ENCODE peak calls at places on chromosomes 12 and 14, in seven cellular contexts. B is mucosa of descending colon; W is CD8-positive, alpha-beta memory T cell; U is Karpas-422; Q is SK-N-SH; F is NT2/D1; Y is Panc1. L is an unnamed sample.

GRCh38 chr12:74984631-74985030 is 225.0 kb downstream of the KCNC2 start:
- DNase-seq in Q (no peak), U (no peak), B (peak; percentile 20), F (no peak), Y (no peak), W (no peak), L (no peak)

GRCh38 chr12:2268478-2269286 is 215.9 kb downstream of the CACNA1C start:
- DNase-seq in Q (no peak), U (no peak), W (no peak), B (no peak), F (no peak), Y (no peak), L (no peak)

GRCh38 chr12:109609256-109609821 is 35.7 kb downstream of the MVK start:
- DNase-seq in W (no peak), U (no peak), F (no peak), Y (no peak), B (no peak), Q (no peak), L (no peak)

GRCh38 chr12:79058342-79058741 is 193.8 kb downstream of the SYT1 start:
- DNase-seq in B (no peak), Y (no peak), W (no peak), F (no peak), U (no peak), Q (no peak), L (no peak)

GRCh38 chr12:82880442-82880901 is 193.8 kb downstream of the TMTC2 start:
- DNase-seq in F (no peak), B (no peak), Q (peak; percentile 18), Y (no peak), U (no peak), W (no peak), L (no peak)

GRCh38 chr12:31914927-31915326 is 44.3 kb upstream of the RESF1 start:
- DNase-seq in B (no peak), U (no peak), W (no peak), Y (no peak), F (no peak), Q (no peak), L (no peak)

GRCh38 chr14:100446572-100446971 is 123.4 kb downstream of the SLC25A47 start:
- DNase-seq in W (no peak), Q (no peak), F (no peak), U (no peak), Y (no peak), B (no peak), L (no peak)

GRCh38 chr12:109715310-109716091 is 1.9 kb downstream of the FAM222A start:
- DNase-seq in W (no peak), B (peak; percentile 65), F (no peak), Q (peak; percentile 87), U (peak; percentile 55), Y (no peak), L (no peak)

GRCh38 chr14:76917759-76918175 is 91.6 kb downstream of the LRRC74A start:
- DNase-seq in Q (no peak), U (no peak), Y (no peak), F (no peak), W (no peak), B (no peak), L (no peak)

GRCh38 chr12:116002890-116003536 is 274.5 kb downstream of the MED13L start:
- DNase-seq in F (no peak), B (no peak), Y (no peak), U (no peak), Q (no peak), W (no peak), L (no peak)

GRCh38 chr12:131142891-131143637 is 189.4 kb downstream of the ADGRD1 start:
- DNase-seq in Q (peak; percentile 66), W (no peak), F (no peak), B (no peak), U (no peak), Y (no peak), L (no peak)

GRCh38 chr14:53519137-53519536 is 366.0 kb upstream of the DDHD1 start:
- DNase-seq in Y (no peak), F (no peak), Q (no peak), B (no peak), U (no peak), W (no peak), L (no peak)

DNA sequence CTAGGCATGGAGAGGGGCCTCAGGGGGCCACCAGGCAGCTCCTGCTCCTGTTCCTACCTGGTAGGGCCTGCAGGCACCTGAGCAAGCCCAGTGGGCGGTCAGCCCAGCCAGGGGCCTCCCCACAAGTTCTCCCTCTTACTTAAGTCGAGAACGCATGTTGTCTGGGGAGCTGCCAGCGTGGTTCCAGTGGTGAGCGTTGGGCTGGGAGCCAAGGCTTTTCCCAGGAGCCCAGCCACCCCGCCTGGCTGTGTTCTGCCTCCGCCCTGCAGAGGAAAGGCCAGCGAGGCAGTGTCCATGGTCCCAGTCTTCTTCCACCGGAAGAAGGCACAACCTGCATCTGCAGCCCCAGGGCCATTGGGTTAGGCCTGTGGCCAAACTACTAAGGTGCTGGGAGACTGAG is 1.4 kb downstream of the C14orf180 start:
- DNase-seq in B (peak; percentile 65), U (no peak), Y (no peak), Q (peak; percentile 83), W (no peak), F (no peak), L (peak; percentile 11)
- H3K4me3 ChIP-seq in B (no peak overlapping the region), U (no peak overlapping the region), Y (no peak overlapping the region), Q (no peak overlapping the region), W (no peak overlapping the region), F (no peak overlapping the region), L (no peak overlapping the region)

GRCh38 chr12:98198261-98198982 is 317.0 kb upstream of the TMPO start:
- DNase-seq in Q (no peak), B (no peak), U (no peak), W (no peak), Y (no peak), F (no peak), L (no peak)
- H3K4me3 ChIP-seq in Q (no peak overlapping the region), B (no peak overlapping the region), U (no peak overlapping the region), W (no peak overlapping the region), Y (no peak overlapping the region), F (no peak overlapping the region), L (no peak overlapping the region)

GRCh38 chr12:105083041-105083440 is 1.2 kb downstream of the ALDH1L2 start:
- DNase-seq in W (no peak), B (no peak), Y (no peak), U (no peak), F (no peak), Q (no peak), L (no peak)

GRCh38 chr12:105077435-105077834 is 6.8 kb downstream of the ALDH1L2 start:
- DNase-seq in B (no peak), W (no peak), Q (no peak), F (no peak), U (no peak), Y (no peak), L (no peak)

GRCh38 chr12:105076913-105077312 is 7.3 kb downstream of the ALDH1L2 start:
- DNase-seq in Y (no peak), B (no peak), W (no peak), F (no peak), Q (no peak), U (no peak), L (no peak)

GRCh38 chr12:105076098-105076497 is 8.2 kb downstream of the ALDH1L2 start:
- DNase-seq in B (no peak), Y (no peak), U (no peak), W (no peak), F (no peak), Q (no peak), L (no peak)

GRCh38 chr12:105079011-105079570 is 5.2 kb downstream of the ALDH1L2 start:
- DNase-seq in F (no peak), Y (no peak), Q (no peak), W (no peak), B (no peak), U (no peak), L (no peak)
- H3K4me3 ChIP-seq in F (no peak overlapping the region), Y (no peak overlapping the region), Q (no peak overlapping the region), W (no peak overlapping the region), B (no peak overlapping the region), U (no peak overlapping the region), L (no peak overlapping the region)

GRCh38 chr12:92503029-92503931 is 199.5 kb upstream of the PLEKHG7 start:
- DNase-seq in Y (no peak), F (no peak), U (no peak), B (no peak), W (no peak), Q (no peak), L (peak; percentile 49)

GRCh38 chr12:92502417-92503028 is 200.3 kb upstream of the PLEKHG7 start:
- DNase-seq in F (no peak), W (no peak), Y (no peak), B (no peak), Q (no peak), U (no peak), L (no peak)

GRCh38 chr12:92506460-92506859 is 196.3 kb upstream of the PLEKHG7 start:
- DNase-seq in B (no peak), W (no peak), Q (no peak), Y (no peak), U (no peak), F (no peak), L (peak; percentile 21)

GRCh38 chr12:92505373-92506340 is 197.1 kb upstream of the PLEKHG7 start:
- DNase-seq in B (peak; percentile 43), U (no peak), Y (no peak), F (no peak), W (peak; percentile 35), Q (peak; percentile 3), L (peak; percentile 87)

GRCh38 chr12:92503977-92504966 is 198.5 kb upstream of the PLEKHG7 start:
- DNase-seq in F (no peak), W (no peak), U (no peak), Q (no peak), Y (no peak), B (peak; percentile 32), L (peak; percentile 34)
- H3K4me3 ChIP-seq in F (no peak overlapping the region), W (no peak overlapping the region), U (no peak overlapping the region), Q (no peak overlapping the region), Y (no peak overlapping the region), B (no peak overlapping the region), L (no peak overlapping the region)

DNA sequence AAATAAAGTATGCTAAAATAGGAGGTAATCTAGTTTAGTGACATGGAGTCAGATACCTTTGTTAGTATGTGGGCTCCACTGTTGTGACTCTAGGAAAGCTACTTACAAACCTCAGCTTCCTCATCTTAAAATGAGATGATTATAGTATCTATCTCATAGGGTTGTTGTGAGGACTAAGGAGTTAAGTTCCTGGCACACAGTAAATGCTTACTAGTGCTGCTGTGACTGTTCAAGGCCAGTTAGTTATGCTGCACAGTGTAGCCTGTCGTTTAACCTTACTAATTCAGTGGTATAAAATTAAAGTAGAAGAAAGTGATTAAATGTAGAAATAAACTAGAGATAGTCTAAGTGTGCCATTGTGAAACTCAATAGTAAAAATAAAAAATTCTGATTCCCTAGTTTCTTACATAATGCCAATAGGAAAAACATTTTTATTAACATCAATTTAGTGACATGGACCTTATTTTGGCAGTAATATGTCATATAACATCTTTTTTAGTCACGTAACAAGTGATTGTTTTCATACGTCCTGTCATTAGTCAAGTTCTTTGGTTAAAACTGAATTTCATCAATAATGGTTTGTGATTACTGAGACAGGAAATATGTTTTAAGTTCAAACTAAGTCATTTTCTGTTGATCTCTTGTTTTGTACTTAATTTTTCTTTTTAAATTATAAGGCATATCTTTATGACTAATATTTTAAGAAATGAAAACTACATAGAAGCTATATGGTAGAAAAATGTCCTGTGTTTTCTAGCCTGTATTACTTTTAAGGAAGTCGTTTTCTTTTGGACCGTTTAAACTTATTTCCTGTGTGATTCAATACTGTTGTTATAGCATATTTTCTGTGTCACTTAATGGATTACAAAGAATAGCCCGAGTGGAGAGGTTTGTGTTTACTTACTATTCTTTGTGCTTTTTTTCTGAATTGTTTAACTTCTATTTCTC is 74.0 kb downstream of the PCNX1 start:
- DNase-seq in Q (no peak), F (no peak), Y (no peak), W (no peak), U (no peak), B (no peak), L (no peak)
- H3K4me3 ChIP-seq in Q (no peak overlapping the region), F (no peak overlapping the region), Y (no peak overlapping the region), W (peak overlapping the region; percentile 2), U (no peak overlapping the region), B (no peak overlapping the region), L (no peak overlapping the region)

L was measured in small intestine.